ENCODE peak calls at places on chromosome 6, in eight cellular contexts. S is fibroblast of lung, I is heart right ventricle, C is lower lobe of right lung, Y is thoracic aorta, U is psoas muscle, F is right atrium auricular region, N is GM23248. T is an unnamed sample.

GRCh38 chr6:3918474-3918873 is 69.3 kb downstream of the FAM50B start:
- DNase-seq in S (no peak), I (no peak), C (no peak), Y (no peak), U (no peak), F (peak; percentile 42), N (no peak), T (no peak)

GRCh38 chr6:170545405-170545804 is 7.7 kb downstream of the PSMB1 start:
- DNase-seq in S (peak; percentile 48), I (no peak), C (no peak), Y (no peak), U (no peak), F (no peak), N (no peak), T (no peak)

GRCh38 chr6:16477367-16478149 is 239.2 kb downstream of the GMPR start:
- DNase-seq in S (no peak), I (peak; percentile 87), C (peak; percentile 56), Y (no peak), U (peak; percentile 30), F (peak; percentile 77), N (no peak), T (no peak)

GRCh38 chr6:166317261-166318212 is 9.3 kb upstream of the PRR18 start:
- DNase-seq in S (no peak), I (no peak), C (no peak), Y (no peak), U (no peak), F (no peak), N (no peak), T (no peak)

GRCh38 chr6:38143191-38144154 is 323.9 kb downstream of the ZFAND3 start:
- DNase-seq in S (peak; percentile 29), I (no peak), C (no peak), Y (no peak), U (no peak), F (no peak), N (no peak), T (no peak)

GRCh38 chr6:157346371-157346770 is 23.1 kb upstream of the TMEM242 start:
- DNase-seq in S (no peak), I (no peak), C (no peak), Y (no peak), U (no peak), F (no peak), N (peak; percentile 25), T (no peak)

GRCh38 chr6:28269492-28269891 is 2.5 kb downstream of the ZSCAN26 start:
- DNase-seq in S (peak; percentile 85), I (no peak), C (no peak), Y (no peak), U (no peak), F (no peak), N (peak; percentile 97), T (no peak)

GRCh38 chr6:17790486-17790885 is 83.8 kb upstream of the NUP153 start:
- DNase-seq in S (no peak), I (no peak), C (no peak), Y (no peak), U (no peak), F (no peak), N (no peak), T (no peak)

GRCh38 chr6:139754898-139755754 is 380.7 kb upstream of the CITED2 start:
- DNase-seq in S (peak; percentile 59), I (no peak), C (no peak), Y (no peak), U (no peak), F (no peak), N (peak; percentile 25), T (no peak)

GRCh38 chr6:152186840-152187239 is 379.4 kb downstream of the ESR1 start:
- DNase-seq in S (no peak), I (no peak), C (no peak), Y (no peak), U (no peak), F (no peak), N (no peak), T (no peak)

GRCh38 chr6:27829453-27830211 is 82.6 kb downstream of the OR2B2 start:
- DNase-seq in S (no peak), I (no peak), C (no peak), Y (no peak), U (no peak), F (no peak), N (peak; percentile 45), T (no peak)

GRCh38 chr6:112443118-112443641 is 96.0 kb downstream of the RFPL4B start:
- DNase-seq in S (peak; percentile 66), I (no peak), C (no peak), Y (no peak), U (no peak), F (no peak), N (peak; percentile 10), T (no peak)

GRCh38 chr6:366972-367794 is 24.4 kb upstream of the IRF4 start:
- DNase-seq in S (no peak), I (no peak), C (no peak), Y (no peak), U (no peak), F (no peak), N (no peak), T (peak; percentile 76)

GRCh38 chr6:130421567-130421966 is 55.8 kb downstream of the TMEM200A start:
- DNase-seq in S (peak; percentile 72), I (no peak), C (no peak), Y (no peak), U (no peak), F (no peak), N (peak; percentile 72), T (no peak)
- H3K4me1 ChIP-seq in S (peaks cover 10% of the 10 kb centered on the region), I (no peaks in the 10 kb centered on the region), C (no peaks in the 10 kb centered on the region), Y (no peaks in the 10 kb centered on the region), U (no peaks in the 10 kb centered on the region), F (no peaks in the 10 kb centered on the region), N (peaks cover 40% of the 10 kb centered on the region), T (no peaks in the 10 kb centered on the region)

GRCh38 chr6:149476789-149477455 is 7.9 kb downstream of the ZC3H12D start:
- DNase-seq in S (no peak), I (no peak), C (no peak), Y (no peak), U (no peak), F (no peak), N (no peak), T (no peak)
- H3K27ac ChIP-seq in S (no peak overlapping the region), I (no peak overlapping the region), C (no peak overlapping the region), Y (no peak overlapping the region), U (no peak overlapping the region), F (no peak overlapping the region), N (no peak overlapping the region), T (no peak overlapping the region)

GRCh38 chr6:117264487-117265424 is 602 bp upstream of the VGLL2 start:
- DNase-seq in S (peak; percentile 27), I (no peak), C (no peak), Y (no peak), U (no peak), F (no peak), N (peak; percentile 55), T (peak; percentile 41)
- H3K4me3 ChIP-seq in S (peak overlapping the region; percentile 13), I (peak overlapping the region; percentile 51), C (peak overlapping the region; percentile 46), Y (peak overlapping the region; percentile 72), U (peak overlapping the region; percentile 90), F (peak overlapping the region; percentile 2), N (peak overlapping the region; percentile 69), T (peak overlapping the region; percentile 22)

GRCh38 chr6:129698430-129698829 is 11.5 kb downstream of the ARHGAP18 start:
- DNase-seq in S (no peak), I (no peak), C (no peak), Y (no peak), U (no peak), F (no peak), N (no peak), T (no peak)
- H3K4me1 ChIP-seq in S (peaks cover 8% of the 10 kb centered on the region), I (peaks cover 7% of the 10 kb centered on the region), C (peaks cover 72% of the 10 kb centered on the region), Y (peaks cover 9% of the 10 kb centered on the region), U (peaks cover 65% of the 10 kb centered on the region), F (peaks cover 5% of the 10 kb centered on the region), N (peaks cover 41% of the 10 kb centered on the region), T (no peaks in the 10 kb centered on the region)

GRCh38 chr6:51678905-51679620 is 408.4 kb downstream of the PKHD1 start:
- DNase-seq in S (no peak), I (peak; percentile 22), C (no peak), Y (no peak), U (no peak), F (no peak), N (no peak), T (no peak)
- H3K27ac ChIP-seq in S (no peak overlapping the region), I (peak overlapping the region; percentile 66), C (peak overlapping the region; percentile 12), Y (no peak overlapping the region), U (no peak overlapping the region), F (peak overlapping the region; percentile 23), N (no peak overlapping the region), T (peak overlapping the region; percentile 51)

GRCh38 chr6:143692696-143693095 is 14.9 kb downstream of the PHACTR2 start:
- DNase-seq in S (peak; percentile 49), I (no peak), C (no peak), Y (no peak), U (no peak), F (no peak), N (no peak), T (no peak)

GRCh38 chr6:143691155-143691554 is 13.4 kb downstream of the PHACTR2 start:
- DNase-seq in S (no peak), I (no peak), C (no peak), Y (no peak), U (no peak), F (no peak), N (no peak), T (no peak)

GRCh38 chr6:143689852-143690251 is 12.1 kb downstream of the PHACTR2 start:
- DNase-seq in S (no peak), I (no peak), C (no peak), Y (no peak), U (no peak), F (no peak), N (no peak), T (no peak)

GRCh38 chr6:143694013-143694412 is 16.2 kb downstream of the PHACTR2 start:
- DNase-seq in S (no peak), I (no peak), C (no peak), Y (no peak), U (no peak), F (no peak), N (no peak), T (no peak)

DNA sequence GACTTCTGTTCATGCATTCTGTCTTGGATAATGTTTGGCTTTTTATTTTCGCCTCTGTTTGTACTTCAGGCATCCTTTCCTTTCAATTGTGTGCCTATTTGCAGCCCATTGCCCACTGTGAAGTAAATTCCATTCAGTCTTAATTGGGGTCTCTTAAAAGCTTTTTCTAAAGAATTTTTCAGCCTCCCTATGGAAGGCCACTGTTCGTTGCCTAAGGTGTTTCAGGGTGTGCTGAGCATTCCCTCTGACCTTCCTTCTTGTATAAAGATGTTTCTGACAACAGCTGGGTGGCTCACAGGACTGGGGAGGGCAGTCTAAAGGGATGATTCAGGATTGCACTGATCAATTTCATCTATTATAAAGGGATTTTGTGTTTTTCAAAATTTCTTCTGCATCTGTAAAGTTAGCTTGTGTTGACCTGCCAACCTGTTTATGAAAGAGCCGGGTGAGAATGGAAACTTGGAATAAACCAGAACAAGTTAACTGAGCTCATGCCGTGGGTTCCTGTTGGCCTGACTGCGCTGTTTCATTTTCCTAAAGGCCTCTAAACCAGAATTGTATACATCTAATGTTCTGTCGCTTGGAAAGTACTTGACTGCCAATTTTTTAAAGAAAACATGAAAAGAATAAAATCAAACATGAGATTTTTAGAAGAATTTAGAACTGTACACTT is 14.3 kb downstream of the PHACTR2 start:
- DNase-seq in S (peak; percentile 49), I (no peak), C (no peak), Y (no peak), U (no peak), F (no peak), N (no peak), T (no peak)
- H3K4me3 ChIP-seq in S (peak overlapping the region; percentile 28), I (no peak overlapping the region), C (no peak overlapping the region), Y (peak overlapping the region; percentile 40), U (no peak overlapping the region), F (no peak overlapping the region), N (no peak overlapping the region), T (no peak overlapping the region)